ENCODE peak calls at places on chromosome 17, in five cellular contexts. O is lower leg skin, G is kidney epithelial cell, X is heart right ventricle, K is pancreas. J is an unnamed sample.

GRCh38 chr17:63609820-63610573 is 9.3 kb downstream of the TACO1 start:
- DNase-seq in O (no peak), G (no peak), X (no peak), K (no peak), J (no peak)

GRCh38 chr17:8226536-8227237 is 16.3 kb upstream of the AURKB start:
- DNase-seq in O (peak), G (peak), X (peak), K (peak), J (no peak)

GRCh38 chr17:31148205-31148604 is 53.4 kb downstream of the NF1 start:
- DNase-seq in O (no peak), G (no peak), X (no peak), K (no peak), J (no peak)

GRCh38 chr17:64118452-64118979 is 11.4 kb downstream of the ERN1 start:
- DNase-seq in O (peak), G (no peak), X (peak), K (peak), J (no peak)

GRCh38 chr17:37422971-37423625 is 16.4 kb downstream of the TADA2A start:
- DNase-seq in O (no peak), G (no peak), X (no peak), K (no peak), J (no peak)

GRCh38 chr17:17035490-17035889 is 6.8 kb upstream of the MPRIP start:
- DNase-seq in O (no peak), G (no peak), X (no peak), K (no peak), J (no peak)

GRCh38 chr17:56112086-56112485 is 41.2 kb upstream of the ANKFN1 start:
- DNase-seq in O (no peak), G (no peak), X (no peak), K (no peak), J (no peak)

GRCh38 chr17:2157081-2157480 is 102.2 kb downstream of the HIC1 start:
- DNase-seq in O (peak), G (no peak), X (no peak), K (no peak), J (no peak)

GRCh38 chr17:47698749-47699535 is 5.0 kb downstream of the TBKBP1 start:
- DNase-seq in O (no peak), G (no peak), X (peak), K (peak), J (no peak)

GRCh38 chr17:5587431-5588032 is 3.2 kb upstream of the NLRP1 start:
- DNase-seq in O (peak), G (no peak), X (no peak), K (peak), J (peak)

GRCh38 chr17:15513859-15514446 is 46.5 kb upstream of the CDRT4 start:
- DNase-seq in O (no peak), G (no peak), X (no peak), K (no peak), J (no peak)

GRCh38 chr17:56521439-56522141 is 71.9 kb upstream of the NOG start:
- DNase-seq in O (no peak), G (no peak), X (no peak), K (no peak), J (no peak)

DNA sequence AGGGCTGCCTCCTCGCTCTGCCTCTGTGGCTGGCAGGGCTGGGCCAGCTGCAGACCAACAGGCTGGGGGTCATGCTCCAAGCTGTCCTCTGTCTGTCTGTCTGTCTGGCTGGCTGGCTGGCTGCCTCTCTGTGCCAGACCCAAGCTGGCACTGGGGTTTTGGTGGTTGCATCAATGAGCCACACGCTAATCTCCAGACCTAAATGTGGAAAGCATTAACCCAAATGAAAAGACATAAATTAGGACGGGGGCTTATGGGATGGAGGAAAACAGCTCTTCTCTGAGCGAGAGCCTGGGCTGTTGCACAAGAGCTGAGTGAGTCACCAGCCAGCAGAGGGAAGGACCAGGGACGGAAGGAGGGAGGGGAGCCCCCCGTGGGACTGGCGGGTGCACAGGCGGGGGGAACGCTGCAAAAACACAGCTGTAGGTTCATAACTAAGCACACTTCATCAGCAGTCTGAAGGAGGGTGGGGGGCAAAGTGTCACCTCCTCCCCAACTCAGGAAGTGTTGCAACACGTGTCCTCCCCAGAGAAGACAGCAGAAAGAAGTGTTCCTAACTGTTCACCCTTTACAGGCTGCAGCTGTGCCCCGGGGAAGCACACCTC is 83.4 kb downstream of the GAS7 start:
- DNase-seq in O (peak), G (peak), X (peak), K (peak), J (peak)
- H3K4me3 ChIP-seq in O (no peak), G (no peak), X (peak), K (no peak), J (peak)

GRCh38 chr17:50842506-50843149 is 7.2 kb downstream of the WFIKKN2 start:
- DNase-seq in O (no peak), G (no peak), X (no peak), K (no peak), J (no peak)
- TF ChIP-seq CTCF in O (no peak), G (no peak), X (no peak), K (no peak), J (no peak)

GRCh38 chr17:29616300-29617048 is 6.2 kb downstream of the CORO6 start:
- DNase-seq in O (no peak), G (no peak), X (no peak), K (no peak), J (no peak)

GRCh38 chr17:29614345-29615047 is 8.2 kb downstream of the CORO6 start:
- DNase-seq in O (no peak), G (no peak), X (no peak), K (peak), J (no peak)

GRCh38 chr17:29613856-29614255 is 8.9 kb downstream of the CORO6 start:
- DNase-seq in O (no peak), G (no peak), X (no peak), K (peak), J (no peak)

GRCh38 chr17:29615492-29616299 is 7.0 kb downstream of the CORO6 start:
- DNase-seq in O (peak), G (no peak), X (peak), K (peak), J (no peak)

DNA sequence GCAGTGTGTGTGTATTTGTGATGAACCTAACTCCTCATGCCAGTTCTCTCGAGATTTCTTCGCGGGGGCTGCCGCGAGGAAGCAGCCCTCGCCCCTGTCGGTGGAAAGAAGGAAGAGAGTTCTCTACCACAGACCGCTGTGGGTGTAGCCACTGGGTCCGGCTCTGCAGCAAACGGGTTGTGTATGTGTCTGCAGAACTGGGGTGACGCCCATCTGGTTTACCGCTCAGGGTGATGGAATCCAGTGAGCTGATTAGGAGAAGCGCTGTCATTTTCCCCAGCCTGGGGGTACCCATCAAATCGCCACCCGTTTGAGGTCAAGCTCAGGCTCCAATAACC is 7.7 kb downstream of the CORO6 start:
- DNase-seq in O (peak), G (no peak), X (no peak), K (no peak), J (no peak)
- H3K4me3 ChIP-seq in O (no peak), G (no peak), X (peak), K (peak), J (no peak)

GRCh38 chr17:68539536-68540469 is 27.6 kb downstream of the PRKAR1A start:
- DNase-seq in O (no peak), G (no peak), X (no peak), K (no peak), J (peak)
- TF ChIP-seq CTCF in O (no peak), G (no peak), X (peak), K (no peak), J (peak)

DNA sequence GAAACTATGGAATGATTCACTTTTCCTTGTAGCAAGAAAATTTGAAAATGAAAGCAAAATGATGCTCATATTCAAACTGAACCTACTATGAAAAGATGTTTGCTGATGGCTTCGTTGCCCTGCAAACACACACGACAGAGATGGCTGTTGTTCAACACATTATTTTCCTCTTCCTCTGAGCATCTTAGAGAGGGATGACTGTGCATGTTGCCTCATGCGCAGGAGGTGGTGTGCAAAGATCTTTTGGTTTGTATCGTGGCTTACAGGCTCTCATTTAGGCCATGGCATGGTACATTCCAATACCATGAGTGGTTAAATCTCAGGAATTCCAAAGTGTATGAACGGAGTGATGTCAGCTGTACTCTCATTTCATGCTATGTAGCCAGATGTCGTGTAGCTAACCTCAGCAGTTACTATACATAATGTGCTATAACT is 164.5 kb downstream of the PRKCA start:
- DNase-seq in O (no peak), G (peak), X (no peak), K (no peak), J (peak)
- H3K4me3 ChIP-seq in O (no peak), G (no peak), X (no peak), K (no peak), J (peak)

GRCh38 chr17:75720656-75721462 is at the start of gene ITGB4:
- DNase-seq in O (no peak), G (no peak), X (peak), K (peak), J (no peak)

GRCh38 chr17:75722542-75723095 is 1.4 kb downstream of the ITGB4 start:
- DNase-seq in O (no peak), G (no peak), X (no peak), K (no peak), J (no peak)

GRCh38 chr17:75719732-75720131 is 1.5 kb upstream of the ITGB4 start:
- DNase-seq in O (no peak), G (no peak), X (no peak), K (no peak), J (no peak)

GRCh38 chr17:75722076-75722475 is 817 bp downstream of the ITGB4 start:
- DNase-seq in O (no peak), G (no peak), X (no peak), K (no peak), J (no peak)

DNA sequence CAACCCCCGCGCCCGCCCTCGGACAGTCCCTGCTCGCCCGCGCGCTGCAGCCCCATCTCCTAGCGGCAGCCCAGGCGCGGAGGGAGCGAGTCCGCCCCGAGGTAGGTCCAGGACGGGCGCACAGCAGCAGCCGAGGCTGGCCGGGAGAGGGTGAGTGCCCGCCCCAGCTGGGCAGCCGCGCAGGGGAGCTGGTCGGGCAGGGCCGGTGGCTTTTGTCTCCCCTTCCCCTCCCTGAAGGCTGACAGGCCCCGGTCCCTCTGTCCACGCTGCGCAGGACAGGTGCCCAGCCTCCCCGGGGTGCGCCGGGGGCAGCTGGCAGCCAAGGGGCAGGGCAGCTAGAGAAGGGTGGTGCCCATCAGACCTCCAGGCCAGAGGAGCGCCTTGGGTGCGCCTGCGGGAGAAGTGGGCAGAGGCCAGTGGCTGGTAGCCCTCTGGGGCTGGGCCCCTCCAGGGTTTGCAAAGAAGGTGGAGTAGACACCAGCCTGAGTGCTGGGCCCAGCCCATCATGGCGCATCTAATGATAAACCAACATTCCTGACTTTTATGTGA is 278 bp downstream of the ITGB4 start:
- DNase-seq in O (no peak), G (no peak), X (no peak), K (no peak), J (no peak)
- TF ChIP-seq CTCF in O (no peak), G (no peak), X (no peak), K (no peak), J (no peak)

DNA sequence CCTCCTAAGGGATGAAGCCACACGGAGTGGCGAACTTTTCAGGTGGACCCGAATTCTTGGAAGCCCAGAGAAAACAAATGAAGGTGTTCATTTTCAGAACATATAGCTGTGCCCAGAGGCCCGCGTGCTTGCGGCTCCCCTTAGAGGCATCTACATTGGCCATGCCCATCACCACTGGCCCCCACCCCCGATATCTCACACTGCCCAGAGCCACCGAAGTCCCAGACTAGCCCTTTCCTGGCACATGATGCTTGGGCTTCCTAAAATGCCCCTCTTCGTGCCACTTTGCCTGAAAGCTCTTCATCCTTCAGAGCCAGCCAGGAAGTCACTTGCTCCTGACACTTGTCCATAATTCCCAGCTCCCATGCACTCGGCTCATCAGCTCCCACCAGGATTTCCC is 2.1 kb upstream of the HEXIM1 start:
- DNase-seq in O (no peak), G (no peak), X (no peak), K (peak), J (no peak)
- H3K4me3 ChIP-seq in O (no peak), G (no peak), X (no peak), K (no peak), J (no peak)

DNA sequence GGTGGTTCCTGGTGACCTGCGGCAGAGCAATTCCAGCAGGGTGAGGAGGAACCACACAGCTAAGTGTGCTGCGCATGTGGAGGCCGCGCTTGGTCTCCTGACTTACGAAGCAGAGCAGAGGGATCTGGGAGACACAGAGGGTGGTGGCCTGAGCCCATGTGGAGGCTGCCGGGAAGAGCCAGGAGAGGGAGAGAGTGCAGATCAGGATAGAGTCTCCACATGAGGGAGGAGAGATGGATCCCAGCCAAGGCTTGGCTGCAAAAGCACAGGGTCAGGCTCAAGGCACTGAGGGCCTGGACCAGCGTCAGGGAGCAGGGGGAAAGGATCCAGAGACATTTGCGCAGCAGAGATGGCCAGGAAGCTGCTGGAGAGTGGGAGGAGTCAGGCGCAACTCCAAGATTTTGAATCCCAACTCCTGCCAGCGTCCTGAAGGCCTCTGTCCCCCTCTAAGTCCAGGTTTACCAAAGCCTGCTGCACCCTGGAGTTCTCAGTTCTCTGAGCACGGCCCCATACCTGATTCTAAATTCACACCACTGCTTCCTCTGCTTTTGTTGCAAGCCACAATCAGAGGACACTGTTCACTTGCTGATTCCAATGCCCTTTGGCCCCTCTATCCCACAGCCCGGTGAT is 11.3 kb upstream of the MLLT6 start:
- DNase-seq in O (peak), G (no peak), X (peak), K (peak), J (peak)
- TF ChIP-seq CTCF in O (no peak), G (no peak), X (peak), K (no peak), J (no peak)